ENCODE peak calls at places on chromosomes 12 and 14, in nine cellular contexts. B, F, Z, M, O, L, V, Y and G are unnamed samples.

GRCh38 chr12:51378749-51379148 is 12.5 kb downstream of the GALNT6 start:
- DNase-seq in O (no peak), F (no peak), B (no peak), L (no peak), M (no peak), V (no peak), Y (no peak), Z (no peak), G (no peak)

GRCh38 chr14:77902806-77903205 is 102.9 kb downstream of the ADCK1 start:
- DNase-seq in B (no peak), V (no peak), F (no peak), L (no peak), Z (no peak), M (peak; percentile 34), Y (no peak), O (no peak), G (no peak)

GRCh38 chr12:29726321-29726692 is 57.4 kb downstream of the TMTC1 start:
- DNase-seq in O (no peak), V (no peak), B (no peak), F (peak; percentile 74), Y (no peak), M (no peak), L (no peak), Z (no peak), G (no peak)

GRCh38 chr12:75564398-75564797 is 53.0 kb upstream of the KRR1 start:
- DNase-seq in F (peak; percentile 65), Z (no peak), M (peak; percentile 75), B (no peak), Y (no peak), O (no peak), L (no peak), V (no peak), G (no peak)

GRCh38 chr12:112430929-112431328 is 12.2 kb downstream of the PTPN11 start:
- DNase-seq in L (no peak), B (no peak), Y (no peak), M (no peak), V (no peak), Z (no peak), F (no peak), O (peak; percentile 27), G (no peak)

GRCh38 chr12:64889434-64890216 is 65.2 kb downstream of the TBC1D30 start:
- DNase-seq in L (peak; percentile 13), M (no peak), Y (no peak), O (no peak), Z (no peak), V (no peak), B (peak; percentile 91), F (no peak), G (no peak)

GRCh38 chr12:124663771-124664366 is 96.5 kb upstream of the NCOR2 start:
- DNase-seq in F (no peak), B (no peak), V (no peak), Z (no peak), M (no peak), Y (no peak), L (no peak), O (no peak), G (no peak)

GRCh38 chr14:31926123-31926522 is 151.0 kb upstream of the ARHGAP5 start:
- DNase-seq in V (no peak), B (peak; percentile 64), Y (no peak), L (no peak), F (peak; percentile 60), M (peak; percentile 35), Z (peak; percentile 58), O (no peak), G (no peak)

GRCh38 chr14:80231732-80232131 is 20.4 kb upstream of the DIO2 start:
- DNase-seq in F (no peak), Y (no peak), V (no peak), B (no peak), L (no peak), O (no peak), M (no peak), Z (no peak), G (no peak)

GRCh38 chr14:90574640-90575131 is 177.9 kb downstream of the CALM1 start:
- DNase-seq in O (no peak), Z (no peak), F (peak; percentile 25), B (no peak), M (no peak), Y (no peak), L (no peak), V (no peak), G (no peak)

GRCh38 chr12:124616394-124617343 is 49.3 kb upstream of the NCOR2 start:
- DNase-seq in M (no peak), Z (no peak), V (no peak), L (no peak), Y (peak; percentile 92), B (no peak), O (no peak), F (no peak), G (no peak)

GRCh38 chr12:12837025-12837872 is 24.1 kb downstream of the DDX47 start:
- DNase-seq in F (peak; percentile 79), B (peak; percentile 91), O (peak; percentile 47), V (peak; percentile 24), Y (peak; percentile 82), L (peak; percentile 69), Z (peak; percentile 60), M (peak; percentile 72), G (peak; percentile 72)